ENCODE peak calls at places on chromosome 6, in seven cellular contexts. W is neural progenitor cell, U is heart right ventricle, X is suprapubic skin, C is esophagus squamous epithelium, O is transverse colon, I is hepatocyte. H is an unnamed sample. For H3K4me1, the result is how much of the 10 kb centered on the place peaks cover.

GRCh38 chr6:3353939-3354338 is 95.2 kb downstream of the PSMG4 start:
- DNase-seq in I (no peak), U (no peak), O (no peak), C (no peak), W (no peak), X (no peak), H (no peak)

GRCh38 chr6:140366991-140367390 is 992.5 kb upstream of the CITED2 start:
- DNase-seq in I (no peak), C (no peak), W (no peak), O (no peak), U (no peak), X (no peak), H (peak)

GRCh38 chr6:34657307-34657978 is 39.1 kb downstream of the ILRUN start:
- DNase-seq in C (no peak), X (no peak), O (peak), I (peak), W (no peak), U (peak), H (no peak)

GRCh38 chr6:107819976-107820551 is 4.0 kb downstream of the SCML4 start:
- DNase-seq in W (peak), U (no peak), I (peak), C (no peak), O (peak), X (no peak), H (no peak)

GRCh38 chr6:73085362-73085975 is 139.8 kb downstream of the KHDC1L start:
- DNase-seq in C (no peak), O (no peak), I (no peak), X (no peak), W (peak), U (no peak), H (no peak)

GRCh38 chr6:35240838-35241801 is 18.4 kb upstream of the ZNF76 start:
- DNase-seq in O (peak), C (no peak), W (peak), U (peak), I (peak), X (no peak), H (peak)

GRCh38 chr6:160883999-160884398 is 107.6 kb upstream of the MAP3K4 start:
- DNase-seq in W (no peak), C (no peak), I (no peak), O (no peak), U (no peak), X (no peak), H (no peak)

GRCh38 chr6:100176951-100177710 is 183.1 kb upstream of the MCHR2 start:
- DNase-seq in X (no peak), I (no peak), O (no peak), W (no peak), U (no peak), C (no peak), H (no peak)

GRCh38 chr6:16805190-16805860 is 44.1 kb upstream of the ATXN1 start:
- DNase-seq in U (no peak), O (no peak), I (no peak), W (no peak), C (no peak), X (no peak), H (no peak)

GRCh38 chr6:9978480-9978879 is 436.4 kb downstream of the TFAP2A start:
- DNase-seq in I (no peak), O (no peak), C (no peak), U (no peak), W (no peak), X (no peak), H (no peak)

GRCh38 chr6:43774776-43775583 is 5.0 kb downstream of the VEGFA start:
- DNase-seq in C (no peak), O (peak), W (peak), U (peak), X (peak), I (peak), H (peak)

GRCh38 chr6:27791182-27791939 is 120.8 kb downstream of the OR2B2 start:
- DNase-seq in X (no peak), C (no peak), U (peak), O (peak), W (peak), I (peak), H (peak)

GRCh38 chr6:20686142-20686541 is 151.9 kb downstream of the CDKAL1 start:
- DNase-seq in C (no peak), U (no peak), W (peak), O (no peak), X (no peak), I (no peak), H (no peak)

GRCh38 chr6:7758456-7758855 is 32.6 kb downstream of the BMP6 start:
- DNase-seq in I (no peak), W (no peak), U (no peak), O (no peak), C (no peak), X (no peak), H (peak)

GRCh38 chr6:41399424-41399823 is 64.0 kb downstream of the NCR2 start:
- DNase-seq in W (no peak), I (no peak), X (no peak), C (no peak), O (no peak), U (no peak), H (no peak)

GRCh38 chr6:52566201-52566600 is 10.7 kb downstream of the TRAM2 start:
- DNase-seq in X (no peak), I (no peak), O (no peak), W (no peak), U (no peak), C (no peak), H (no peak)

GRCh38 chr6:89729818-89730217 is 89.8 kb downstream of the MDN1 start:
- DNase-seq in U (no peak), W (no peak), I (no peak), X (no peak), C (no peak), O (no peak), H (no peak)

GRCh38 chr6:99590728-99591672 is 15.6 kb upstream of the PRDM13 start:
- DNase-seq in I (peak), U (no peak), C (no peak), W (peak), O (no peak), X (no peak), H (no peak)

GRCh38 chr6:6661191-6661590 is 72.7 kb downstream of the LY86 start:
- DNase-seq in I (no peak), O (no peak), U (no peak), C (no peak), X (no peak), W (no peak), H (no peak)

GRCh38 chr6:84847349-84848160 is 83.2 kb upstream of the TBX18 start:
- DNase-seq in O (no peak), I (peak), W (no peak), C (no peak), U (no peak), X (no peak), H (peak)

GRCh38 chr6:88725111-88725711 is 238.2 kb downstream of the RNGTT start:
- DNase-seq in W (peak), O (no peak), I (peak), U (peak), C (no peak), X (no peak), H (peak)

GRCh38 chr6:159103396-159104162 is 58.8 kb upstream of the TAGAP start:
- DNase-seq in C (no peak), W (no peak), O (no peak), U (no peak), I (no peak), X (no peak), H (no peak)

GRCh38 chr6:23081701-23082100 is 512.3 kb downstream of the HDGFL1 start:
- DNase-seq in X (no peak), O (no peak), I (no peak), C (no peak), W (peak), U (no peak), H (no peak)

GRCh38 chr6:162118706-162119105 is 608.9 kb downstream of the PRKN start:
- DNase-seq in I (no peak), U (no peak), C (no peak), O (no peak), W (no peak), X (no peak), H (no peak)

GRCh38 chr6:139313229-139313628 is 21.4 kb upstream of the TXLNB start:
- DNase-seq in U (no peak), X (no peak), I (no peak), W (peak), O (no peak), C (no peak), H (no peak)

GRCh38 chr6:156878688-156879087 is 101.5 kb downstream of the ARID1B start:
- DNase-seq in U (no peak), C (no peak), O (no peak), I (no peak), W (no peak), X (no peak), H (no peak)

GRCh38 chr6:169315830-169316614 is 62.4 kb upstream of the THBS2 start:
- DNase-seq in X (no peak), W (no peak), I (no peak), C (no peak), O (no peak), U (no peak), H (no peak)

GRCh38 chr6:166258854-166259276 is 49.3 kb downstream of the PRR18 start:
- DNase-seq in U (no peak), W (no peak), C (no peak), O (peak), X (no peak), I (no peak), H (peak)

GRCh38 chr6:35415065-35415880 is 36.9 kb upstream of the FANCE start:
- DNase-seq in I (peak), C (no peak), X (no peak), O (peak), U (peak), W (peak), H (peak)

GRCh38 chr6:125749864-125750691 is 646 bp downstream of the HEY2 start:
- DNase-seq in X (no peak), I (no peak), C (no peak), W (peak), O (peak), U (peak), H (no peak)

GRCh38 chr6:11033825-11034224 is 10.3 kb downstream of the ELOVL2 start:
- DNase-seq in C (no peak), I (no peak), W (no peak), X (no peak), U (no peak), O (no peak), H (no peak)

GRCh38 chr6:167855825-167856425 is 29.2 kb downstream of the AFDN start:
- DNase-seq in U (no peak), W (no peak), O (no peak), I (peak), C (no peak), X (no peak), H (peak)

GRCh38 chr6:73511796-73512195 is 9.0 kb downstream of the EEF1A1 start:
- DNase-seq in X (no peak), U (no peak), O (no peak), W (no peak), C (no peak), I (no peak), H (no peak)

DNA sequence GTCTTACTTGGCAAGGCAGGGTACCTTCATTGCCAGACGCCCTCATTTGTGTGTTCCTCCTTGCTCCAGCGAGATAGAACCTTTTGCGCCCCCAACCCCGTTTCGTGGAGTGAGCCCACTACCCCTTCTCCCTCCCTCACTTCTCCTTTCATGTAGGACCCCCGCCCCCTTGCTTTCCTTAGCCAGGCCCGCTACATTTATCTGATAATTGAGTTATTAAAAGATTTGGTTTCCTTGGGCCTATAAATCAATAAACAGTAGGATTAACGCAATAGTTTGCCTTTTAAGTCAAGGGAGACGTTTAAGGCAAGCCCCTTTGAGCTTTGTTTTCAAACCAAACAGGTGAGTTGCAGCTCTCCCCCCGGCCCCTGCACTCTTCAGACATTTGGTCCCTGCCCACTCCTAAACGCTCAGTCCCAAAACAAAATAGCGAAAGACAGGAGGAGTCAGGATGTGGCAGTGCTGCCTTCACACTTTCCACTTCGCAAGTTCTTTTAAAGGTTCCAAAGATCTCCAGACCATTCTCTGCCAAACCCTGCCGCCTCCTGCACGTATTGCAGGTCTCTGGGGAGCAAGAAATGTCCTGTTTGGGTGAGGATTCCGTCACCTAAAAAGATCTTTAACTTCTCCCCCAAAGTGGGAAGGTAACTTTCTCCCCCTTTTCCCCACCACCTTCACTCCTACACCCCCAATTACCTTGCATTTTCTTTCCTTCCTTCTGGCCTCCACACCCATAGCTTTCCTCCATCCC is 27.6 kb downstream of the TFAP2B start:
- DNase-seq in O (no peak), X (no peak), I (no peak), W (no peak), C (no peak), U (no peak), H (no peak)
- H3K4me3 ChIP-seq in O (no peak), X (no peak), I (no peak), W (peak), C (no peak), U (no peak), H (no peak)

GRCh38 chr6:15301179-15302006 is 55.5 kb downstream of the JARID2 start:
- DNase-seq in U (no peak), O (no peak), C (no peak), W (no peak), X (no peak), I (no peak), H (no peak)

GRCh38 chr6:15296735-15297134 is 50.9 kb downstream of the JARID2 start:
- DNase-seq in I (no peak), U (no peak), O (no peak), C (no peak), W (no peak), X (no peak), H (no peak)

GRCh38 chr6:15296249-15296648 is 50.4 kb downstream of the JARID2 start:
- DNase-seq in C (no peak), W (no peak), X (no peak), I (no peak), O (no peak), U (no peak), H (no peak)

GRCh38 chr6:15297895-15298590 is 52.2 kb downstream of the JARID2 start:
- DNase-seq in X (no peak), U (no peak), C (no peak), I (no peak), O (no peak), W (no peak), H (no peak)

DNA sequence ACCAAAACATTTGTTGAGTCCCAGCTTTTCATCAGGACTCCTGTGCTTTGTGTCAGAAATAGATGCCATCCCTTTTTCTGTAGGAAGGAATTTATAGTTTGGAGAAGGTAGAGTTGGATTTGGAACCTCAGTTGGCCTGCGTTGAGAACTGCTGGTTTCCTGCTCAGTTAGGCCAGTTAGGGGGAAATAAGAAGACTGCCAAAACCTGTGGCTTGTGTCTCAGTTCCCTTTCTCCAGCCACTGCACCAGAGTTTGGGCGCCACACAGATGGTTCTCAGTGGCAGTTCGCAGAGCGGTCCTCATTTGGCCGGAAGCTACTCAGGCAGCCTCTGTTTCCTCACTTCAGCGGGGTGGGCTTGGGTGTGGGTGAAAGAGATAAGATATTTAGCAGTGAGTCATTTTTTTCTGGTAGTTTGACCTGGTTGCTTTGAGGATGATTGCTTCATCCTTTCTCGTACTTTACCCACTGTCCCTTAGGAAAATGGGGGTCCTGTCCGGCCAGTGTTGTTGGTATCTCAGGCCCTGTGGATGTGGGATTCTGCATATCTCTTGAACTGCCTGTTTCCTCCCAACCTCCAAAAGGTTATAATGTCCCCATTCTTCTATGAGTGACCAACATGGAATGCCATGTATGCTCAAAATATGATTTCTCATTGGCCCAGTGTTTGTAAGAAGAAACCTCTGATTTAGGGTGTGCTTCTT is 53.7 kb downstream of the JARID2 start:
- DNase-seq in O (peak), X (no peak), W (no peak), I (peak), U (peak), C (no peak), H (no peak)
- H3K4me1 ChIP-seq in O (half or more), X (under half), W (under half), I (under half), U (under half), C (under half), H (under half)

DNA sequence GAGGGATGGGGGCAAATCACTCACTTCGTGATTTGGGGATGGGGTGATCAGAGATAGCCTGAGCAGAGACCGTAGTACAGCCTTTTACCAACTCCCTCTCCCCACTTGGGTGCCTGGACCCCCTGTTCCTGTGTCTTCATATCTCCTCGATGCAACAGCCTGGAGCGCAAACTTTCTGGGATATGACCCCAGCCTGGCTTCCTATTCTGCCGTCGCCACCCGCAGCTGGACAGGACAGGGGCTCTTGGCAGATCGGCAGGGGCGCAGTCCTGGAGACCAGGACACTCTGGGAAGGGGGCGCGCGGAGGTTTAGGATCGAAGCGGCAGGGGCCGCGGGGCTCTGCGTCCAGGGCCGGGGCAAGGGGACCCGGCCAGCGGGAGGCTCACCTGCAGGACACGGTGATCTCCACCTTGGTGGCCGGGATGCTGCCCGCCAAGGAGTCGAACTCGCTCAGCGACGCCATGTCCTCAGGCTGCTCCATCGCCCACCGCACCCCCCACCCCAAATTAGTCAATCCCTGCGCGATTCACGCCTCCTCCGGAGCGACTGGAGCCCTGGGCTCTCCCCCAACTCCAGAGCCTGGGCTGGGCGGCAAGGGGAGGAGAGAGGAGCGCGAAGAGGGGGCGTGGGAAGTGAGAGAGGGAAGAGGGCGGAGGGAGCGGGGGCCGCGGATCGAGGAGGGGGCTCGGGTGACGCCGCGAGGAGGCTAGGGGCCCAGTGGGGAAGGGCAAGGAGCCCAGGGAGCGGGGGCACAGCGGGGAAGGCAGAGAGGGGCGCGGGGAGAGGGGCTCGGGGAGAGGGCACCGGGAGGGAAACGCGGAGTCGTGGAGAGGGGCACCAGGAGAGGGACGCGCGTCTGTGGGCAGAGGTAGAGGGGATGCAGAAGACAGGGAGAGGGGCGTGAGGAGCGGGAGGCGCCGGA is at the start of gene CPNE5:
- DNase-seq in U (peak), I (peak), C (no peak), X (no peak), W (peak), O (no peak), H (no peak)
- H3K4me3 ChIP-seq in U (peak), I (peak), C (peak), X (peak), W (peak), O (peak), H (peak)

GRCh38 chr6:136284909-136285308 is 4.7 kb downstream of the BCLAF1 start:
- DNase-seq in U (no peak), X (no peak), W (no peak), C (no peak), I (no peak), O (no peak), H (peak)

GRCh38 chr6:136282906-136283305 is 6.7 kb downstream of the BCLAF1 start:
- DNase-seq in C (no peak), X (no peak), U (no peak), O (no peak), I (no peak), W (no peak), H (no peak)

DNA sequence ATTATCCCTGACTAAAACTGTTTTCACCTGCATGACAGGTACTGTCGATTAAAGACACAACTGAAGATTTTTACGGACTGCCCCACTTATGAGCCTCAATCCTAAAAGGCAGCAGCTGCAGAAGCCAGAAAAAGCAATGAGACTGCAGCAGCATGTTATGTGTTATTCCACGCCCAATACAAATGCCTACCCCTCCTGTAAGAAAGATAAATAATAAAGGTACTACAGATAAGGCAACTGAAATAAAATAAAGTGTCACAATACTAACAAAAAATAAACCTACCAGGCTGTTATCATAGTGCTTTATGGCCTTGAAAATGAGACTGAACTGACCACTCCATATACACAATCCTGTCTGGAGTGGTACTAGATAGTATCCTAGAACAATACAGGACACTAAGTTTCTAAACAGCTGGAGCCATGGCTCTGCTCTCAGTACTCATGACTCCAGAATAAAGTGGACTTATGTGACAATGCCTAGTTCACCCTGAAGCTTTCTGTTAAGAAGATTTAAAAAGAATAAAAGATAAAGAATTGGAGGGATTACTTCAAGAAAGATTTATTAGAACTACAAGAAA is 9.5 kb downstream of the BCLAF1 start:
- DNase-seq in O (no peak), I (no peak), X (no peak), W (no peak), U (no peak), C (no peak), H (no peak)
- H3K4me1 ChIP-seq in O (half or more), I (under half), X (half or more), W (under half), U (half or more), C (under half), H (under half)

GRCh38 chr6:155171747-155172191 is 92.0 kb upstream of the CLDN20 start:
- DNase-seq in O (no peak), C (no peak), U (no peak), X (no peak), I (no peak), W (no peak), H (no peak)
- H3K4me3 ChIP-seq in O (no peak), C (no peak), U (peak), X (peak), I (no peak), W (no peak), H (peak)